ENCODE peak calls at places on chromosomes 12 and 14, in five cellular contexts. N, A, Z, U and O are unnamed samples.

GRCh38 chr12:65803253-65803652 is 21.0 kb upstream of the HMGA2 start:
- DNase-seq in N (no peak), A (no peak), Z (no peak), U (no peak), O (no peak)

GRCh38 chr14:100212476-100213333 is 26.2 kb upstream of the YY1 start:
- DNase-seq in N (no peak), A (peak), Z (no peak), U (no peak), O (no peak)

GRCh38 chr12:41917827-41918445 is 226.7 kb downstream of the GXYLT1 start:
- DNase-seq in N (no peak), A (no peak), Z (no peak), U (no peak), O (no peak)

GRCh38 chr14:74517731-74518130 is 24.2 kb downstream of the ISCA2 start:
- DNase-seq in N (no peak), A (no peak), Z (no peak), U (no peak), O (no peak)

GRCh38 chr12:80901661-80902060 is 36.1 kb downstream of the LIN7A start:
- DNase-seq in N (no peak), A (no peak), Z (no peak), U (no peak), O (no peak)

GRCh38 chr14:60303745-60304144 is 54.7 kb downstream of the PPM1A start:
- DNase-seq in N (no peak), A (no peak), Z (no peak), U (no peak), O (no peak)

GRCh38 chr12:6937481-6938352 is 5.9 kb upstream of the RNU7-1 start:
- DNase-seq in N (peak), A (peak), Z (peak), U (peak), O (peak)

GRCh38 chr12:11545438-11546330 is 103.8 kb upstream of the ETV6 start:
- DNase-seq in N (no peak), A (no peak), Z (peak), U (no peak), O (peak)

GRCh38 chr12:42568952-42569916 is 20.3 kb downstream of the PRICKLE1 start:
- DNase-seq in N (peak), A (peak), Z (no peak), U (no peak), O (no peak)

GRCh38 chr14:96253140-96253539 is 2.9 kb upstream of the BDKRB1 start:
- DNase-seq in N (no peak), A (no peak), Z (no peak), U (no peak), O (no peak)

GRCh38 chr14:77707355-77707723 is 484 bp downstream of the ALKBH1 start:
- DNase-seq in N (peak), A (peak), Z (peak), U (no peak), O (peak)

GRCh38 chr12:82685721-82686222 is 934 bp upstream of the TMTC2 start:
- DNase-seq in N (peak), A (peak), Z (peak), U (peak), O (peak)

GRCh38 chr12:43766291-43766690 is 7.5 kb downstream of the IRAK4 start:
- DNase-seq in N (no peak), A (no peak), Z (no peak), U (no peak), O (no peak)

GRCh38 chr12:3727877-3728632 is 24.9 kb downstream of the CRACR2A start:
- DNase-seq in N (no peak), A (peak), Z (no peak), U (no peak), O (no peak)

GRCh38 chr12:74620932-74621331 is 83.3 kb downstream of the ATXN7L3B start:
- DNase-seq in N (no peak), A (no peak), Z (no peak), U (no peak), O (no peak)

GRCh38 chr12:80627773-80628172 is 79.7 kb upstream of the MYF6 start:
- DNase-seq in N (no peak), A (no peak), Z (no peak), U (no peak), O (no peak)

DNA sequence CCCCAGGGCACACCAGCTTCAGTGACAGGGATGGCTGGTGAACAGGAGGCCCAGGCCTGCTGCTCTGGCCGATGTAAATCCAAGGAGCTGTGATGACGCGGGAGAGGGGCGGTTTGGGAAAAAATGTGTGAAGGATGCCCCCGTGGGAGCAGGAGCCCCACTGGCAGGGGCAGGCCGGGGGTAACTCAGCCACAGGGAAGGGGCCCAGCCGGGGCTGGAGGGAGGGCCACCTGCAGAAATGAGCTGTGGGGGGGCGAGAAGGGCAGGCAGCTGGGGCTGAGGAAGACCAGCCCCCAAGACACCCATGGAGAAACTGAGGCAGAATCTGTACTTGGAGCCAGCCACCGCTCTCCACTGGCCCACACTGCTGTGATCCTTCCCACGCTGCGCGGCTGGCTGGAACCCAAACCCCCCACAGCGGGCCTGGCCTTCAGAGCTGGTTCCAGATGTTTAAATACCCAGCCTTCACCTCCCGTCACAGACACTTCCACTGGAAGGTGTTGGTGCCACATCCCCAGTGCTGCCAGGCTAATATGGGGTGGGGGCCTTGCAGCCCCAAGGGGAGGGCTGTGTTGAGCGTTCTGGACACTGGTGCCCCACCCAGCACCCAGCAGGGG is 28.5 kb upstream of the ANKRD9 start:
- DNase-seq in N (no peak), A (no peak), Z (no peak), U (no peak), O (no peak)
- TF ChIP-seq TAF1 in N (no peak), A (no peak), Z (no peak), U (no peak), O (no peak)

GRCh38 chr14:61355892-61356325 is 34.5 kb downstream of the PRKCH start:
- DNase-seq in N (peak), A (no peak), Z (no peak), U (no peak), O (no peak)
- TF ChIP-seq POLR2A in N (no peak), A (no peak), Z (no peak), U (no peak), O (no peak)

GRCh38 chr12:130873106-130873795 is 1.4 kb downstream of the RAN start:
- DNase-seq in N (no peak), A (no peak), Z (no peak), U (no peak), O (no peak)

GRCh38 chr12:130875193-130875592 is 3.3 kb downstream of the RAN start:
- DNase-seq in N (no peak), A (no peak), Z (no peak), U (no peak), O (no peak)

GRCh38 chr12:130873825-130874224 is 2.0 kb downstream of the RAN start:
- DNase-seq in N (no peak), A (no peak), Z (no peak), U (no peak), O (no peak)

GRCh38 chr12:130876297-130876696 is 4.4 kb downstream of the RAN start:
- DNase-seq in N (no peak), A (no peak), Z (no peak), U (no peak), O (no peak)

DNA sequence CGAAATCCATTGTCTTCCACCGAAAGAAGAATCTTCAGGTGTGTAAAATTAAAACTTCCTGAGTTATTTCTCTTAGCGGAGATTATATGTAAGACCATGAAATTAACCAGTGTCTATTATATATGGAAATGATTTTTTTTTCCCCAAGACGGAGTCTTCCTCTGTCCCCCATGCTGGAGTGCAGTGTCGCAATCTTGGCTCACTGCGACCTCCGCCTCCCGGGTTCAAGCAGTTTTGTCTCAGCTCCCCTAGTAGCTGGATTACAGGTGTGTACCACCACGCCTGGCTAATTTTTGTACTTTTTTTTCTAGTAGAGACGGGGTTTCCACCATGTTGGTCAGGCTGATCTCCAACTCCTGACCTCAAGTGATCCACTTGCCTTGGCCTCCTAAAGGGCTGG is 2.8 kb downstream of the RAN start:
- DNase-seq in N (no peak), A (no peak), Z (no peak), U (no peak), O (no peak)
- TF ChIP-seq POLR2AphosphoS5 in N (no peak), A (no peak), Z (peak), U (no peak), O (no peak)

GRCh38 chr12:21129352-21129751 is 1.6 kb upstream of the SLCO1B1 start:
- DNase-seq in N (no peak), A (no peak), Z (no peak), U (no peak), O (no peak)
- TF ChIP-seq TAF1 in N (no peak), A (no peak), Z (no peak), U (no peak), O (no peak)

DNA sequence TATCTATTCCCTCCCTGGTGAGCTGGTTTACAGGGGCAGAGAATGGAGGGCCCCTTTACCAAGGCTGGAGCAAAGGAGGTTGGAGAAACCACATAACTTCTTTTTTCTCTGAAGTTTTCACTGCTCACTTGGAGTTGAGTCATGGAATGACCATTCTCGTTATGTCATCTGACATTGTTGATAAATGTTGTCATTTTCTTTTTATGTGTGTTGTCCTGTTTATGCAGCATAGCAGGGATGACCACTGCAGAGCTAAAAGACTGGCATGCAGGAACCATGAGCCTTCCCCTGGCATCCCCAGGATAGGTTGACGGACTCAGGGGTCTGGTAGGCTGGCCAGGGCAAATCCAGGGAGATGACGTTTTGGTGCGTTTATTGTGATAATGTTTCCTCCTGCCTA is 256.9 kb upstream of the DDHD1 start:
- DNase-seq in N (no peak), A (no peak), Z (no peak), U (no peak), O (no peak)
- TF ChIP-seq POLR2A in N (no peak), A (no peak), Z (no peak), U (no peak), O (no peak)

GRCh38 chr12:70660002-70660604 is 22.9 kb upstream of the PTPRB start:
- DNase-seq in N (no peak), A (no peak), Z (no peak), U (no peak), O (no peak)

GRCh38 chr12:70663838-70664237 is 26.6 kb upstream of the PTPRB start:
- DNase-seq in N (no peak), A (no peak), Z (no peak), U (no peak), O (no peak)

GRCh38 chr12:70660620-70661219 is 23.5 kb upstream of the PTPRB start:
- DNase-seq in N (no peak), A (peak), Z (no peak), U (no peak), O (no peak)

GRCh38 chr12:70659077-70659606 is 21.9 kb upstream of the PTPRB start:
- DNase-seq in N (no peak), A (peak), Z (no peak), U (no peak), O (no peak)

DNA sequence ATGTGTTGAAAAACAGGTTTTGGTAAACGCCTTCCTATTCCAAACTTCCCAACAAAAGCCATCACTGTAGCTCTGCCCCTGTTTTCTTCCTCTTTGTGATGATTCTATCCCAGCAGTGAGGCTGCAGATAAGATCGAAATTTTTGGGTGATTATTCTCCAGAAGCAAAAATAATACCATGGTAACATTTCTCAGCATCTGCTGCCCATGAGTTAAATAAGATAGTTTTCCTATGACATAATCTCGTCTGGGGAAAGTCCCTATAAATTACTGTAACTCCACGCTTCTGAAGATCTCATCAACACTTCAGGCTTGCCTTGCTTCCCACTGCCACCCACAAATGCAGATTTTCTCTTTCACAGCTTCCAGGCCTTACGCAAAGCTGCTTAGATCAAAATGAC is 24.5 kb upstream of the PTPRB start:
- DNase-seq in N (no peak), A (no peak), Z (no peak), U (no peak), O (no peak)
- TF ChIP-seq POLR2AphosphoS5 in N (no peak), A (no peak), Z (no peak), U (no peak), O (no peak)

GRCh38 chr14:89844508-89844907 is 110.0 kb downstream of the EFCAB11 start:
- DNase-seq in N (no peak), A (no peak), Z (no peak), U (no peak), O (no peak)

GRCh38 chr14:89849931-89850330 is 104.6 kb downstream of the EFCAB11 start:
- DNase-seq in N (no peak), A (no peak), Z (no peak), U (no peak), O (no peak)

GRCh38 chr14:89845346-89845745 is 109.2 kb downstream of the EFCAB11 start:
- DNase-seq in N (no peak), A (no peak), Z (no peak), U (no peak), O (no peak)

GRCh38 chr14:89851031-89851430 is 103.5 kb downstream of the EFCAB11 start:
- DNase-seq in N (no peak), A (no peak), Z (no peak), U (no peak), O (no peak)

DNA sequence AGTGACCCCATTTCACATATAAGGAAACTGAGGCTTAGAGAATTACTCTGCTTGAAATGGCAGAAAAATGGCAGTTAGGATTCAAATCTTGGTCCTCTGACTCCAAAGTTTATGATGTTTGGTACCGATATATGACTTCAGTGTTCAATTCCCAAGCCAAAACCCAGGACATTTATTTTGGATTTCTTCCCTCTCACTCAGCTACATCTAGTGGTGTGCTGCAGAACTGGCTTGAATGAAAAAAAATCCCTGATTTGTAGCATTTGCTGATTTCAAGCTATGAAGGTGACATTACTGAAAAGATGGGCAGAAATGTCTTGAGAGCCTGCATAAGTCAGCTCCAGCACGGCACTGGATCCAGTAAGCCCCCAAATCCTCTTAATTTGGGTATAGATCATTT is 106.4 kb downstream of the EFCAB11 start:
- DNase-seq in N (no peak), A (no peak), Z (no peak), U (no peak), O (no peak)
- TF ChIP-seq TAF1 in N (no peak), A (no peak), Z (no peak), U (no peak), O (no peak)

DNA sequence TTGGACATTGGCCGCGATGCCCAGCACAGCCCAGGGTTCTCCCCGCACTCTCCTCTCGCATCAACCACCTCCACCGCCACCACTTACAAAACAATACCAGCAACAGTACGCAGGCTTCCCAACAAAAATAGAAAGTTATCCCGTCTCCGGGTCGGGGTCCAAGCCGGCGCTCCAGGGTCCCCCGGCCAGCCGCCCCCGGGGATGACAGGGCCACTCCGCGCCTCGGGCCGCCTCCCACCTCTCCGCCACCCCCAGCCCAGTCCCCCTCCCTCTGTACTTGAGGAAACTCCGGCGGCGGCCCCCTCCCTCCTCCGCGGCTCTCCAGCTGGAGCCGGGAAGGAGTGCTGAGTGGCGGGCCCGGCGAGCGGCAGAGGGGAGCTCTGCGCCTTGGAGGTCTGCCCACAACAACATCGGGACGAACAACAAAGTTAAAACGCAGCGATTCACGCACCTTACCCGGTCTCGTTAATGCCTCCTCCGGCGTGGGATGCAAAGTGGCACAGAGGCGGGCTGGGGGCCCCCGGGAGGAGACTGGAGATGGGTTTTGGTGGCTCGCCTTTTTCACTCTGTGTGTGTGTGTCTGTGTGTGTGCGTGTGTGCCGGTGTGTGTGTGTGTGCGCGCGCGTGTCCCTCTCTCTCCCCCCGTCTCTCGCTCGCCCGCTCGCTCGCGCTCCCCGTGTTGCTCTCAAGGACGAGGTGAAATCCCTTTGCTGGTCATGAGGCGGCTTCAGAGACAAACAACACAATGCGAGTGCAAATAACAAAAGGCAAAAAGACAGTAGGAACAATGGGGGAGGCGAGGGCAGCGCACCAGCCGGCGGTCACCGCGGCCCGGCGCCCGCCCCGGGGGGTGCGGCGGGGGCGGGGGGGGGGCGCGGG is 386.8 kb downstream of the BCAT1 start:
- DNase-seq in N (no peak), A (no peak), Z (peak), U (peak), O (peak)
- TF ChIP-seq POLR2A in N (no peak), A (no peak), Z (no peak), U (peak), O (no peak)

GRCh38 chr14:104299993-104300761 is 161.8 kb downstream of the KIF26A start:
- DNase-seq in N (no peak), A (no peak), Z (no peak), U (no peak), O (no peak)
- TF ChIP-seq POLR2AphosphoS5 in N (no peak), A (no peak), Z (no peak), U (no peak), O (no peak)